ENCODE peak calls at places on chromosomes 2 and 18, in four cellular contexts. P, Z, T and H are unnamed samples.

GRCh38 chr2:147696426-147696825 is 148.4 kb upstream of the ACVR2A start:
- DNase-seq in P (no peak), T (no peak), Z (no peak), H (no peak)

GRCh38 chr2:31125918-31126695 is 12.1 kb downstream of the GALNT14 start:
- DNase-seq in P (no peak), Z (no peak), T (no peak), H (no peak)

GRCh38 chr18:23377669-23378469 is 75.2 kb upstream of the RIOK3 start:
- DNase-seq in T (peak; percentile 60), P (no peak), Z (no peak), H (peak; percentile 39)

GRCh38 chr2:223053431-223054192 is 1.6 kb downstream of the KCNE4 start:
- DNase-seq in T (no peak), P (no peak), Z (no peak), H (no peak)

GRCh38 chr2:235935773-235936172 is 232.4 kb downstream of the GBX2 start:
- DNase-seq in T (no peak), P (no peak), Z (no peak), H (no peak)

GRCh38 chr18:79395761-79396404 is at the start of gene NFATC1:
- DNase-seq in T (no peak), P (peak; percentile 75), Z (peak; percentile 75), H (no peak)

GRCh38 chr2:174024524-174025270 is 59.5 kb upstream of the SP3 start:
- DNase-seq in P (no peak), Z (no peak), T (no peak), H (no peak)

GRCh38 chr2:147100406-147101035 is 744.3 kb upstream of the ACVR2A start:
- DNase-seq in T (no peak), P (no peak), Z (no peak), H (no peak)

GRCh38 chr2:21930224-21930623 is 806.5 kb downstream of the TDRD15 start:
- DNase-seq in T (no peak), P (no peak), Z (no peak), H (no peak)

GRCh38 chr2:236853558-236853957 is 232.1 kb upstream of the COPS8 start:
- DNase-seq in P (no peak), T (no peak), Z (no peak), H (no peak)

GRCh38 chr2:28896906-28897305 is 2.4 kb downstream of the WDR43 start:
- DNase-seq in Z (no peak), T (no peak), P (no peak), H (no peak)

GRCh38 chr2:147989102-147989501 is 31.4 kb downstream of the ORC4 start:
- DNase-seq in T (no peak), P (no peak), Z (no peak), H (no peak)

GRCh38 chr2:75066121-75066520 is 107.7 kb downstream of the POLE4 start:
- DNase-seq in T (no peak), Z (no peak), P (no peak), H (no peak)

GRCh38 chr2:105919826-105920225 is 175.1 kb downstream of the NCK2 start:
- DNase-seq in T (peak; percentile 35), Z (peak; percentile 65), P (peak; percentile 78), H (no peak)

GRCh38 chr2:41709702-41710599 is 337.9 kb upstream of the PKDCC start:
- DNase-seq in P (no peak), T (no peak), Z (no peak), H (no peak)

GRCh38 chr2:218852911-218853667 is 6.5 kb upstream of the WNT6 start:
- DNase-seq in P (peak; percentile 83), Z (peak; percentile 50), T (peak; percentile 61), H (no peak)

GRCh38 chr18:24031318-24031717 is 16.8 kb downstream of the TTC39C start:
- DNase-seq in P (no peak), T (no peak), Z (no peak), H (no peak)

GRCh38 chr2:101418704-101419663 is 31.7 kb upstream of the CREG2 start:
- DNase-seq in T (peak; percentile 71), Z (peak; percentile 58), P (peak; percentile 47), H (no peak)

GRCh38 chr2:59658906-59659305 is 894.5 kb downstream of the BCL11A start:
- DNase-seq in T (no peak), Z (no peak), P (no peak), H (no peak)

GRCh38 chr2:143903172-143903856 is 616.6 kb downstream of the ZEB2 start:
- DNase-seq in T (no peak), Z (no peak), P (no peak), H (no peak)

GRCh38 chr2:52844701-52845423 is 922.7 kb upstream of the CHAC2 start:
- DNase-seq in P (no peak), Z (no peak), T (no peak), H (no peak)

GRCh38 chr2:215660687-215661086 is 224.8 kb upstream of the FN1 start:
- DNase-seq in Z (no peak), T (no peak), P (no peak), H (no peak)

GRCh38 chr2:56687169-56687568 is 503.4 kb downstream of the CCDC85A start:
- DNase-seq in P (no peak), T (no peak), Z (no peak), H (no peak)

GRCh38 chr2:73225513-73226360 is 7.3 kb downstream of the PRADC1 start:
- DNase-seq in T (no peak), Z (no peak), P (no peak), H (no peak)

GRCh38 chr18:11909597-11910026 is 1.5 kb upstream of the MPPE1 start:
- DNase-seq in P (no peak), T (peak; percentile 26), Z (no peak), H (no peak)

GRCh38 chr2:10966741-10967140 is 55.0 kb downstream of the KCNF1 start:
- DNase-seq in P (no peak), Z (no peak), T (no peak), H (no peak)

GRCh38 chr2:157413342-157414035 is 30.4 kb downstream of the CYTIP start:
- DNase-seq in P (no peak), Z (no peak), T (no peak), H (peak; percentile 97)

GRCh38 chr2:65901809-65902208 is 469.4 kb upstream of the SPRED2 start:
- DNase-seq in P (no peak), T (no peak), Z (no peak), H (no peak)
- TF ChIP-seq ETV6 in P (no peak), T (no peak), Z (no peak), H (no peak)

DNA sequence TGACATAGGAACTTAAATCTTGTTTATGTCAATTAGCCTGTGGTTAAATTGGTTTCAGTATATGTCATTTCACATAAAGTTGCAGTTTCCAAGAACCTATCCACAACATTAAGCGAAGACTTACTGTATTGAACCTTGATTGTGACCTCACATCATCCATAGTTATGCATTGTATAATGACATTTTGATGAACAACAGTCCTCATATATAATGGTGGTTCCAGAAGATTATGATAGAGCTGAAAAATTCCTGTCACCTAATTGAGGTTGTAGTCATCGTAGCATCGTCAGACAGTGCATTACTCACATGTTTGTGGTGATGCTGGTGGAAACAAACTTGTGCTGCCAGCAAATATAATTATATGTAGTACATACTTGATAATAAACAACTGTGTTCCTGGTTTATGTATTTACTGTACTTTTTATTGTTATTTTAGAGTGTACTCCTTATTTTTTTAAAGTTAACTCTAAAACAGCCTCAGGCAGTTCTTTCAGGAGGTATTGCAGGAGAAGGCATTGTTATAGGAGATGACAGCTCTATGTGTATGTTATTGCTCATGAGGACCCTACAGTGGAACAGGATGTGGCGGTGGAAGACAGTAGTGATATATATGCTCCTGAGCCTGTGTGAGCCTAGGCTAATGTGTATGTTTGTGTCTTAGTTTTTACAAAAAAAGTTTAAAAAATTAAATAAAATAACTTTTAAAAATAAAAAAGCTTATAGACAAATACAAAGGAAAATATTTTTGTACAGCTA is 56.6 kb downstream of the UBE2E3 start:
- DNase-seq in Z (no peak), P (no peak), T (no peak), H (no peak)
- TF ChIP-seq USF2 in Z (no peak), P (no peak), T (no peak), H (no peak)

GRCh38 chr2:180621366-180621765 is 359.0 kb upstream of the UBE2E3 start:
- DNase-seq in Z (no peak), T (no peak), P (no peak), H (no peak)

GRCh38 chr2:180618570-180618969 is 361.8 kb upstream of the UBE2E3 start:
- DNase-seq in P (no peak), Z (no peak), T (no peak), H (no peak)

GRCh38 chr2:180625006-180625844 is 355.2 kb upstream of the UBE2E3 start:
- DNase-seq in Z (no peak), P (no peak), T (no peak), H (no peak)

GRCh38 chr2:180622122-180622918 is 358.1 kb upstream of the UBE2E3 start:
- DNase-seq in T (no peak), P (no peak), Z (no peak), H (no peak)
- TF ChIP-seq ETV6 in T (no peak), P (no peak), Z (no peak), H (no peak)

GRCh38 chr2:132909427-132909826 is 239.4 kb upstream of the LYPD1 start:
- DNase-seq in Z (no peak), P (no peak), T (no peak), H (no peak)
- TF ChIP-seq USF2 in Z (no peak), P (no peak), T (no peak), H (no peak)

GRCh38 chr2:27622921-27623384 is 5.9 kb downstream of the CCDC121 start:
- DNase-seq in P (no peak), Z (no peak), T (no peak), H (no peak)

GRCh38 chr2:27624943-27625342 is 3.9 kb downstream of the CCDC121 start:
- DNase-seq in Z (no peak), T (no peak), P (no peak), H (no peak)

GRCh38 chr2:27628767-27629709 is at the start of the genes CCDC121 and GPN1:
- DNase-seq in T (peak; percentile 88), Z (peak; percentile 84), P (peak; percentile 83), H (peak; percentile 75)

GRCh38 chr2:27627963-27628766 is 647 bp downstream of the CCDC121 start:
- DNase-seq in Z (no peak), T (peak; percentile 45), P (no peak), H (no peak)
- TF ChIP-seq ETV6 in Z (no peak), T (no peak), P (no peak), H (no peak)

DNA sequence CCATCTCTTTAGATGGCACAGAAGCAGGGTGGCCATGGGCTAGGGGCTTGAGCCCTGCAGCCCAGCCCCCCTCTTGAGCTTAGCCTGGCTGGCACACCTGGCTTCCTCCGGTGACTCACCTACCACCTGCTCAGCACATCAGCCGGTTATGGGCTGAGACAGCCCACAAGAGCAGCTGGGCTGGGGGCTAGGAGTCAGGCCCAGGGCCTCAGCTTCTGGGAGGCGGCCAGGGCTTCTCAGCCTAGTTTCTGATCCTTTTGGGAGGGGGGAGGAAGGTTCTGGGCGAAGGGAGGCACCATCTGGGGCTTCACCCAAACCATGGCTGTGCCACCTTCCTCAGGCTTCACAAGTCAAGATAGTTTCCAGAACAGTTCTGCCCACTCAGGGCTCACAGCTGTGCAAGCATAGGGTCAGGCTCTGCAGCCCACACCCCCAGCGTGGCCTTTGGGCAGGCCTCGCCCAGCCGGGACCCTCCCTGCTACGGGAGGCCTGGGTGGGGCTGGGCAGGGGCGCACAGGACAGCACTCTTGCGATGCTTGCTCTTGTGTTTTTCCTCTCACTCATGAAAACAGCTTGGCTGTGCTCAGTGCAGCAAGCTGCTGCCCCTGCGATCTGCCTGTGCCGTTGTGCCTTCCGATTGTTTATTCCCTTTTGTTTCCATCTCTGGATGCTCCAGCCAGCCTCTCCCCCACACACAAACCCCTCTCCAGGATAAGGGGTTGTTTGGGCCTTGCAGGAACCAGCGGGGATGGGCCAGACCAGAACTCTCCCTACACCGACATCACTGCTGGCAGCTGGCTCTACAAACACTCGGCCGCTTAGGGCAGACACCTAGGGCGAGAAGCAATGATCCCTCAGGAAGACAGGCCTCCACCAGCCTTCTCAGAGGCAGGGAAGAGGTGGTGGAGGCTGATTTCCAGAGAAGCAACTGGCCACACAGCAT is 26.1 kb upstream of the SEMA4C start:
- DNase-seq in T (no peak), Z (peak; percentile 51), P (no peak), H (no peak)
- TF ChIP-seq USF2 in T (no peak), Z (no peak), P (no peak), H (no peak)